ENCODE peak calls at places on chromosomes 11 and 22, in six cellular contexts. P is activated CD4-positive, CD25-positive, alpha-beta regulatory T cell treated with anti-CD3 and anti-CD28 coated beads, Interleukin-2, amount 50 U/mL, for 16 hours; T is activated CD8-positive, alpha-beta memory T cell treated with anti-CD3 and anti-CD28 coated beads, Interleukin-2, amount 10 ng/mL, durations not matched to agents 7 days and 5 days; X is naive thymus-derived CD8-positive, alpha-beta T cell; H is HTR-8/SVneo; M is neural progenitor cell. Y is an unnamed sample.

GRCh38 chr22:22480940-22481339 is 27.6 kb downstream of the ZNF280B start:
- DNase-seq in P (no peak), T (no peak), H (no peak), M (no peak), X (no peak), Y (no peak)

GRCh38 chr11:121930004-121930965 is 185.7 kb downstream of the BLID start:
- DNase-seq in X (no peak), T (no peak), H (no peak), M (peak), P (no peak), Y (no peak)

GRCh38 chr22:33975841-33976240 is 55.6 kb upstream of the LARGE1 start:
- DNase-seq in X (no peak), M (no peak), T (no peak), P (no peak), H (no peak), Y (no peak)

GRCh38 chr11:128956401-128957203 is 13.9 kb upstream of the TP53AIP1 start:
- DNase-seq in M (peak), X (no peak), P (no peak), H (peak), T (no peak), Y (no peak)

GRCh38 chr11:117677729-117678310 is 119.2 kb downstream of the DSCAML1 start:
- DNase-seq in P (no peak), M (no peak), H (no peak), X (no peak), T (no peak), Y (no peak)

GRCh38 chr11:18581825-18582224 is 6.7 kb downstream of the UEVLD start:
- DNase-seq in M (no peak), X (no peak), T (no peak), P (no peak), H (no peak), Y (no peak)

GRCh38 chr22:43624144-43624998 is 187.7 kb downstream of the EFCAB6 start:
- DNase-seq in M (no peak), P (no peak), H (no peak), T (no peak), X (no peak), Y (no peak)

GRCh38 chr11:69936750-69937149 is 117.5 kb upstream of the FGF3 start:
- DNase-seq in T (no peak), M (no peak), H (no peak), P (no peak), X (no peak), Y (no peak)

GRCh38 chr11:35917676-35918075 is 26.2 kb upstream of the LDLRAD3 start:
- DNase-seq in X (no peak), T (no peak), P (no peak), M (no peak), H (no peak), Y (no peak)

GRCh38 chr22:49724030-49724892 is 103.4 kb downstream of the BRD1 start:
- DNase-seq in P (no peak), T (no peak), X (no peak), H (no peak), M (no peak), Y (no peak)

GRCh38 chr11:2883717-2884423 is 1.7 kb downstream of the CDKN1C start:
- DNase-seq in T (no peak), X (no peak), M (peak), P (no peak), H (no peak), Y (no peak)

GRCh38 chr11:65851083-65851579 is 6.8 kb downstream of the CFL1 start:
- DNase-seq in X (no peak), H (no peak), T (peak), P (no peak), M (peak), Y (no peak)

GRCh38 chr11:64406221-64406946 is 47.4 kb downstream of the RPS6KA4 start:
- DNase-seq in T (no peak), H (no peak), P (no peak), X (no peak), M (peak), Y (no peak)

GRCh38 chr22:25048659-25049657 is 96.4 kb downstream of the KIAA1671 start:
- DNase-seq in X (peak), M (peak), T (peak), H (peak), P (peak), Y (peak)

GRCh38 chr11:102632026-102632425 is 6.9 kb upstream of the MMP20 start:
- DNase-seq in H (no peak), T (no peak), M (no peak), P (no peak), X (no peak), Y (no peak)

GRCh38 chr11:132579686-132580085 is 952.6 kb downstream of the OPCML start:
- DNase-seq in X (no peak), P (no peak), H (no peak), M (no peak), T (no peak), Y (no peak)

GRCh38 chr22:36465232-36466021 is 16.0 kb downstream of the TXN2 start:
- DNase-seq in H (peak), T (no peak), X (no peak), P (no peak), M (no peak), Y (no peak)

Y was measured in CD4-positive, alpha-beta memory T cell.